ENCODE peak calls at places on chromosomes 5 and 9, in four cellular contexts. O, P, H and B are unnamed samples.

GRCh38 chr5:149175346-149176113 is 34.2 kb downstream of the ABLIM3 start:
- DNase-seq in H (peak; percentile 67), P (peak; percentile 83), O (no peak), B (peak; percentile 84)

GRCh38 chr5:139711852-139712171 is 63.7 kb downstream of the CXXC5 start:
- DNase-seq in P (no peak), H (no peak), O (no peak), B (no peak)

GRCh38 chr9:135641745-135642144 is 2.4 kb upstream of the GLT6D1 start:
- DNase-seq in H (no peak), O (no peak), P (no peak), B (no peak)

GRCh38 chr9:131179561-131180219 is 54.3 kb downstream of the NUP214 start:
- DNase-seq in H (no peak), O (no peak), P (no peak), B (no peak)

GRCh38 chr5:135997936-135998335 is 30.9 kb upstream of the TGFBI start:
- DNase-seq in P (no peak), H (no peak), O (no peak), B (no peak)

GRCh38 chr5:178111925-178112324 is 1.4 kb upstream of the N4BP3 start:
- DNase-seq in P (no peak), H (no peak), O (no peak), B (no peak)

GRCh38 chr5:58902765-58903164 is 319.9 kb downstream of the RAB3C start:
- DNase-seq in H (no peak), P (no peak), O (no peak), B (no peak)

GRCh38 chr5:105033642-105034217 is 1471.1 kb upstream of the NUDT12 start:
- DNase-seq in O (no peak), H (no peak), P (no peak), B (no peak)

GRCh38 chr5:161547573-161548471 is 1.3 kb upstream of the GABRB2 start:
- DNase-seq in H (no peak), P (no peak), O (no peak), B (no peak)

GRCh38 chr5:133460172-133460758 is 152.1 kb downstream of the FSTL4 start:
- DNase-seq in O (no peak), H (no peak), P (peak; percentile 16), B (no peak)

GRCh38 chr9:4839470-4839912 is 46.7 kb downstream of the RCL1 start:
- DNase-seq in P (no peak), O (no peak), H (no peak), B (no peak)

GRCh38 chr9:15370496-15371464 is 51.9 kb upstream of the SNAPC3 start:
- DNase-seq in O (no peak), H (no peak), P (no peak), B (no peak)

GRCh38 chr9:1453636-1454035 is 403.5 kb downstream of the DMRT2 start:
- DNase-seq in P (no peak), H (no peak), O (no peak), B (no peak)

GRCh38 chr5:102582706-102583105 is 83.9 kb upstream of the SLCO6A1 start:
- DNase-seq in O (no peak), H (no peak), P (no peak), B (no peak)

GRCh38 chr5:91162534-91163381 is 220.4 kb downstream of the ARRDC3 start:
- DNase-seq in H (peak; percentile 59), O (peak; percentile 62), P (no peak), B (peak; percentile 42)

GRCh38 chr5:81420039-81420667 is 26.2 kb upstream of the ACOT12 start:
- DNase-seq in O (no peak), P (no peak), H (no peak), B (no peak)

GRCh38 chr5:34685485-34686197 is 29.5 kb downstream of the RAI14 start:
- DNase-seq in P (no peak), H (no peak), O (no peak), B (no peak)

GRCh38 chr5:34686762-34687268 is 30.7 kb downstream of the RAI14 start:
- DNase-seq in H (peak; percentile 83), P (no peak), O (no peak), B (no peak)

GRCh38 chr5:34684980-34685352 is 28.8 kb downstream of the RAI14 start:
- DNase-seq in H (no peak), P (no peak), O (no peak), B (no peak)

GRCh38 chr5:34688015-34688800 is 32.1 kb downstream of the RAI14 start:
- DNase-seq in P (no peak), O (no peak), H (no peak), B (no peak)

GRCh38 chr5:34687269-34688011 is 31.3 kb downstream of the RAI14 start:
- DNase-seq in H (no peak), O (no peak), P (no peak), B (no peak)
- H3K4me3 ChIP-seq in H (no peak overlapping the region), O (no peak overlapping the region), P (no peak overlapping the region), B (no peak overlapping the region)

DNA sequence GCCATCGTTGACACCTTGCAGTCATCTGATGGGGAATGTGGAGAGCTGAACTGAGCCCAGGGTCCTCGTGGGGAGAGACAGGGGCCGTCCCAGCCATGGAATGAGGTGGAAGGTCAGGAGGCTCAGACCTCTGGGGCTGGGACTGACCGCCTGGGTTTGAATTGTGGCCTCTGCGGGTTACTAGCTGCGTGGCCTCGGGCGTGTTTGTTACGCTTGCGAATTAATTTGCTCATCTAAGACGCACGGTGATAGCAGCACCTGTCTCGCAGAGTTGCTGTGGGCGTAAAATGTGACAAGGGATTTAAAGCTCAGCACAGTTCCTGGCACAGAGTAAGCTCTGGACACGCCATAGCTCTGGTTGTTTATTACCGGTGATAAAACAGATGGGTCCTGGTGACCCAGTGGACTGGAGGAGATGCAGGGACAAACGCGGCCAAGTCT is 19.4 kb upstream of the DAB2IP start:
- DNase-seq in P (no peak), H (no peak), O (no peak), B (no peak)
- H3K4me3 ChIP-seq in P (no peak overlapping the region), H (no peak overlapping the region), O (no peak overlapping the region), B (no peak overlapping the region)

DNA sequence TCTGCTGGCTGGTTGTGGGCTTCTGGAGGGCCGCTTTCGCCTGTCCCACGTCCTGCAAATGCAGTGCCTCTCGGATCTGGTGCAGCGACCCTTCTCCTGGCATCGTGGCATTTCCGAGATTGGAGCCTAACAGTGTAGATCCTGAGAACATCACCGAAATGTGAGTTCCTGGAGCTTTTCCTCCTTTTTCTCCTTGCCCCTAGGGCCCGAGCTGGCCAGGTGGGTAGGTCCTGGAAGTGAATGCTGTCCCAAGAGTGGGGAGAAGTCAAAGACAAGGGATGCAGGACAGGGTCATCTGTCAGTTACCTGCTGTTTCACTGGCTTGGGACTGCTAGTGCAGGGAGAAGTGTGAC is 1.2 kb downstream of the NTRK2 start:
- DNase-seq in O (no peak), H (no peak), P (no peak), B (no peak)
- H3K4me3 ChIP-seq in O (peak overlapping the region; percentile 84), H (peak overlapping the region; percentile 50), P (peak overlapping the region; percentile 72), B (peak overlapping the region; percentile 47)

GRCh38 chr9:124261787-124262595 is 4.2 kb downstream of the NEK6 start:
- DNase-seq in H (no peak), P (no peak), O (no peak), B (no peak)

GRCh38 chr9:124263800-124264426 is 6.2 kb downstream of the NEK6 start:
- DNase-seq in O (no peak), P (no peak), H (no peak), B (no peak)

GRCh38 chr9:124263158-124263557 is 5.4 kb downstream of the NEK6 start:
- DNase-seq in O (no peak), H (no peak), P (no peak), B (no peak)

GRCh38 chr9:124260769-124261603 is 3.2 kb downstream of the NEK6 start:
- DNase-seq in P (no peak), H (no peak), O (no peak), B (no peak)

DNA sequence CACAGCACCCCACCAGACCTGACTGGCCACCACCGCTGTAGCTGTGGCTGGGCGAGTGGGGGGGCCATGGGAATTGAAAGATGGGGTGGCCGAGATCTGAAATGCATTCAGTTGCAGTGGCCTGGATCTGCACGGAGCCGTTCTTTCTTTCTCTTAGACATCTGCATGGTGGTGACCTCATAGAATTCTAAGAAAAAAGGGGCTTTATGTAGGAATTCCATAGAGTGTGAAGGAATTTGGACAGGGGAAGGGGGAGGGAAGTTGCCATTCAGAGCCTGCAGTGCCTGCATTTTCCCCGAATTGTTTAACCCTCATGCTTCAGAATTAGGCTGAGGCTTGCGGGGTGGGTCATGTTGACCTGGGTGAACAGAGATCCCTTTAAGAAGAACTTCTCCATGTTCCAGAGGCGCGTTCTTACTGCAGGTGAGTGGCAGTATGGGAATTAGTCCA is 4.9 kb downstream of the NEK6 start:
- DNase-seq in H (no peak), P (no peak), O (no peak), B (no peak)
- H3K4me3 ChIP-seq in H (no peak overlapping the region), P (no peak overlapping the region), O (no peak overlapping the region), B (no peak overlapping the region)

GRCh38 chr9:137454506-137455360 is 4.4 kb downstream of the NSMF start:
- DNase-seq in O (no peak), P (no peak), H (no peak), B (no peak)
- H3K4me3 ChIP-seq in O (peak overlapping the region; percentile 58), P (peak overlapping the region; percentile 60), H (peak overlapping the region; percentile 30), B (peak overlapping the region; percentile 14)

GRCh38 chr5:141875022-141875740 is 3.0 kb downstream of the PCDH1 start:
- DNase-seq in H (no peak), O (no peak), P (no peak), B (no peak)
- H3K4me3 ChIP-seq in H (peak overlapping the region; percentile 85), O (peak overlapping the region; percentile 91), P (peak overlapping the region; percentile 80), B (peak overlapping the region; percentile 59)

GRCh38 chr5:68282001-68282400 is 66.4 kb downstream of the PIK3R1 start:
- DNase-seq in O (no peak), H (no peak), P (no peak), B (no peak)
- H3K4me3 ChIP-seq in O (no peak overlapping the region), H (no peak overlapping the region), P (no peak overlapping the region), B (no peak overlapping the region)

GRCh38 chr5:159092288-159092687 is 7.4 kb downstream of the EBF1 start:
- DNase-seq in H (no peak), O (no peak), P (no peak), B (no peak)

GRCh38 chr5:159091596-159091995 is 8.1 kb downstream of the EBF1 start:
- DNase-seq in P (no peak), H (no peak), O (no peak), B (no peak)

GRCh38 chr5:159089675-159090074 is 10.0 kb downstream of the EBF1 start:
- DNase-seq in O (no peak), H (no peak), P (no peak), B (no peak)

GRCh38 chr5:159091051-159091450 is 8.7 kb downstream of the EBF1 start:
- DNase-seq in P (no peak), O (no peak), H (no peak), B (no peak)

GRCh38 chr5:159088371-159088770 is 11.3 kb downstream of the EBF1 start:
- DNase-seq in P (no peak), O (no peak), H (no peak), B (no peak)
- H3K4me3 ChIP-seq in P (no peak overlapping the region), O (no peak overlapping the region), H (no peak overlapping the region), B (no peak overlapping the region)

GRCh38 chr9:14316574-14317304 is 2.8 kb upstream of the NFIB start:
- DNase-seq in P (no peak), H (no peak), O (no peak), B (peak; percentile 50)
- H3K4me3 ChIP-seq in P (peak overlapping the region; percentile 71), H (peak overlapping the region; percentile 70), O (peak overlapping the region; percentile 79), B (peak overlapping the region; percentile 85)